ENCODE peak calls at places on chromosomes 4 and X, in five cellular contexts. F, U, G, H and L are unnamed samples.

GRCh38 chrX:11089802-11090201 is 21.3 kb upstream of the HCCS start:
- DNase-seq in F (no peak), U (no peak), G (no peak), H (no peak), L (no peak)

GRCh38 chr4:37873383-37873782 is 17.5 kb upstream of the TBC1D1 start:
- DNase-seq in F (peak), U (peak), G (no peak), H (peak), L (no peak)

GRCh38 chr4:85741921-85742591 is 267.1 kb downstream of the ARHGAP24 start:
- DNase-seq in F (no peak), U (no peak), G (no peak), H (no peak), L (peak)

GRCh38 chr4:12409507-12410190 is 981.0 kb upstream of the HS3ST1 start:
- DNase-seq in F (peak), U (peak), G (no peak), H (peak), L (peak)

GRCh38 chrX:51332188-51332942 is at the start of gene NUDT10:
- DNase-seq in F (peak), U (peak), G (no peak), H (no peak), L (peak)

GRCh38 chr4:57110635-57111546 is 706 bp upstream of the IGFBP7 start:
- DNase-seq in F (peak), U (peak), G (no peak), H (no peak), L (peak)

GRCh38 chr4:183153190-183153916 is 54.3 kb downstream of the WWC2 start:
- DNase-seq in F (no peak), U (no peak), G (no peak), H (no peak), L (no peak)

GRCh38 chr4:121239951-121240350 is 75.8 kb upstream of the TNIP3 start:
- DNase-seq in F (no peak), U (no peak), G (no peak), H (peak), L (no peak)

GRCh38 chr4:2412885-2413716 is 5.3 kb downstream of the ZFYVE28 start:
- DNase-seq in F (peak), U (peak), G (peak), H (peak), L (peak)
- TF ChIP-seq EZH2 in F (no peak), U (no peak), G (no peak), H (no peak), L (no peak)

GRCh38 chrX:24082446-24082845 is 27.7 kb downstream of the EIF2S3 start:
- DNase-seq in F (no peak), U (no peak), G (no peak), H (no peak), L (no peak)

GRCh38 chrX:24081661-24082154 is 27.0 kb downstream of the EIF2S3 start:
- DNase-seq in F (peak), U (peak), G (no peak), H (peak), L (peak)

GRCh38 chrX:24085133-24085532 is 30.4 kb downstream of the EIF2S3 start:
- DNase-seq in F (no peak), U (no peak), G (no peak), H (no peak), L (no peak)

GRCh38 chrX:24079405-24079804 is 24.6 kb downstream of the EIF2S3 start:
- DNase-seq in F (no peak), U (no peak), G (no peak), H (no peak), L (no peak)

GRCh38 chrX:24080670-24081069 is 25.9 kb downstream of the EIF2S3 start:
- DNase-seq in F (no peak), U (no peak), G (no peak), H (no peak), L (no peak)
- H3K27ac ChIP-seq in F (no peak), U (no peak), G (no peak), H (peak), L (no peak)

GRCh38 chr4:187178084-187178483 is 454.4 kb upstream of the FAT1 start:
- DNase-seq in F (no peak), U (no peak), G (no peak), H (no peak), L (no peak)
- H3K4me3 ChIP-seq in F (no peak), U (no peak), G (no peak), H (no peak), L (no peak)

GRCh38 chr4:54659213-54660144 is 1.7 kb downstream of the KIT start:
- DNase-seq in F (peak), U (no peak), G (no peak), H (no peak), L (peak)

GRCh38 chr4:54657556-54658313 is at the start of gene KIT:
- DNase-seq in F (peak), U (no peak), G (peak), H (no peak), L (peak)

GRCh38 chr4:54657194-54657555 is 582 bp upstream of the KIT start:
- DNase-seq in F (no peak), U (no peak), G (no peak), H (no peak), L (no peak)

GRCh38 chr4:54660145-54660535 is 2.4 kb downstream of the KIT start:
- DNase-seq in F (no peak), U (peak), G (no peak), H (no peak), L (no peak)

DNA sequence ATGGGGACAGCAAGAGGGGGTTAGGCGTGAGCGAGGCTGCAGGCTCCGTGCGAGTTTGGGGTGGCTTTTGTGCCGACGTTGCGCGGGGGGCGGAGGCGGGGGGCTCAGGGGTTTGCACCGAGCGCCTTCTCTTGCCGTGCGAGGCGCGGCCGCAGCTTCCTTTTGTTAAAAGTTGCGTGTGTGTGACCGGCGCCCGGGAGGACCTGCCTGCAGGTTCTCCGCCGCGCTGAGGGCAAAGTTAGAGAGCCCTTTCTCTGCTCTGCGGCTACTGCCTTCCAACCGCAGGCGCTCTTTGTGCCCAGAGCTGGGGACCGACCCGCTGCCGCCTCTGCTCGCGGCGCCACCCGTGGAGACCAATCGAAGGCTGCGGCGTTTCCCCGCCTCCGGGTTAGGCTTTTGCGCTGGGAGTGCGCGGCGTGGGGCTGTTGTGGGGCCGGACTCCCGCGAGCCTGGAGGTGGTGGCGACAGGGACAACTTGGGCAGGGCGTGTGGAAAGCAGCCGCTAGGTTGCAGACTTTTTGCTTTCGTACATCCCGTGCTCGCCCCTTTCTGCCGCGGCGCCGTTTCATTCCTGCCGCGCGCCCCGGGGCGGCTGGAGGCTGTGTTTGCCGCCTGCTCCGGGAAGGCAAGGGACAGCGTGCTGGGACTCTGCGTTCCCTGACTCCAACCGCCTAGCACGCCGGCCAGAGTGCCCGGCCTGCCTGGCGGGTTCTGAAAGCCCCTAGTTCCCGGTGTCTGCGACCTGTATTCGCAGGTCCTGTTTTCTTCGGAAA is 750 bp downstream of the KIT start:
- DNase-seq in F (peak), U (peak), G (peak), H (no peak), L (peak)
- TF ChIP-seq EZH2 in F (no peak), U (no peak), G (no peak), H (no peak), L (no peak)

DNA sequence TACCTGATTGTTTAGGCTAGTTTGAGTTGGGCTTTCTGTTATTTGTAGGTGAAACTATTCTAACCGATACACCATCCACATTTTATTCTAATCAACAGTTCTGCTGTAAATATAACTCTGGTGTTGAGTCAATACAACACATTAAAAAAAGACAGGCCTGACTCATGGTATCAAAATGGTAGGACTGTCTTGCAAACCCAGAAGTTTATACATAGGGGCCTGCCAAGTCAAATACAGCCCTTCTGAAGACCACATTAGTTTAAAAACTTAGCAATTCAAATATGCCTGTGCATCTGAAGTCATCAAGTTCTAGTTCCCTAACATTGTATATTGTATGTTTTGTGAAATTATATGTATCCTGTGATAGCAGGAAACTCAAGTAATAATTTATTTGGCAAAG is 24.4 kb upstream of the PDE5A start:
- DNase-seq in F (peak), U (no peak), G (no peak), H (no peak), L (no peak)
- H3K27ac ChIP-seq in F (no peak), U (no peak), G (no peak), H (no peak), L (no peak)